ENCODE peak calls at places on chromosomes 7 and 10, in four cellular contexts. One of them, this sample, is unnamed.

GRCh38 chr10:78756604-78757442 is 311.9 kb upstream of the ZMIZ1 start:
- DNase-seq in GM12878: no peak
- DNase-seq in H1: no peak
- DNase-seq in K562: no peak
- DNase-seq in this sample: peak

GRCh38 chr7:95433129-95433528 is 1.7 kb downstream of the PON2 start:
- DNase-seq in GM12878: no peak
- DNase-seq in H1: no peak
- DNase-seq in K562: no peak
- DNase-seq in this sample: no peak

GRCh38 chr10:17062493-17063487 is 66.8 kb downstream of the CUBN start:
- DNase-seq in GM12878: no peak
- DNase-seq in H1: no peak
- DNase-seq in K562: no peak
- DNase-seq in this sample: peak

GRCh38 chr10:125064681-125065492 is 95.5 kb downstream of the CTBP2 start:
- DNase-seq in GM12878: peak
- DNase-seq in H1: no peak
- DNase-seq in K562: no peak
- DNase-seq in this sample: peak

GRCh38 chr7:108525327-108525984 is 479 bp downstream of the PNPLA8 start:
- DNase-seq in GM12878: no peak
- DNase-seq in H1: no peak
- DNase-seq in K562: peak
- DNase-seq in this sample: peak

GRCh38 chr7:29884399-29885272 is 78.3 kb downstream of the WIPF3 start:
- DNase-seq in GM12878: no peak
- DNase-seq in H1: no peak
- DNase-seq in K562: no peak
- DNase-seq in this sample: no peak

GRCh38 chr7:129351320-129351719 is 82.9 kb upstream of the STRIP2 start:
- DNase-seq in GM12878: no peak
- DNase-seq in H1: no peak
- DNase-seq in K562: no peak
- DNase-seq in this sample: peak

GRCh38 chr7:43844257-43844656 is 25.1 kb downstream of the MRPS24 start:
- DNase-seq in GM12878: no peak
- DNase-seq in H1: no peak
- DNase-seq in K562: no peak
- DNase-seq in this sample: no peak

GRCh38 chr10:24385776-24386175 is 176.8 kb downstream of the KIAA1217 start:
- DNase-seq in GM12878: no peak
- DNase-seq in H1: no peak
- DNase-seq in K562: no peak
- DNase-seq in this sample: peak

GRCh38 chr7:129773871-129774270 is 162.4 kb downstream of the NRF1 start:
- DNase-seq in GM12878: no peak
- DNase-seq in H1: no peak
- DNase-seq in K562: no peak
- DNase-seq in this sample: no peak

GRCh38 chr7:55733584-55733983 is 129.0 kb downstream of the SEPTIN14 start:
- DNase-seq in GM12878: no peak
- DNase-seq in H1: no peak
- DNase-seq in K562: no peak
- DNase-seq in this sample: peak

GRCh38 chr10:68096913-68097509 is 12.3 kb upstream of the MYPN start:
- DNase-seq in GM12878: no peak
- DNase-seq in H1: no peak
- DNase-seq in K562: no peak
- DNase-seq in this sample: peak

GRCh38 chr10:104330168-104331117 is 7.8 kb downstream of the ITPRIP start:
- DNase-seq in GM12878: no peak
- DNase-seq in H1: no peak
- DNase-seq in K562: no peak
- DNase-seq in this sample: peak

GRCh38 chr7:34838329-34838728 is 180.3 kb downstream of the NPSR1 start:
- DNase-seq in GM12878: no peak
- DNase-seq in H1: no peak
- DNase-seq in K562: no peak
- DNase-seq in this sample: no peak

GRCh38 chr7:49790209-49790608 is 16.8 kb downstream of the VWC2 start:
- DNase-seq in GM12878: no peak
- DNase-seq in H1: no peak
- DNase-seq in K562: no peak
- DNase-seq in this sample: no peak

GRCh38 chr10:124240721-124241350 is 147.4 kb upstream of the CHST15 start:
- DNase-seq in GM12878: no peak
- DNase-seq in H1: no peak
- DNase-seq in K562: no peak
- DNase-seq in this sample: no peak

GRCh38 chr10:5305374-5305773 is 59.4 kb upstream of the UCN3 start:
- DNase-seq in GM12878: no peak
- DNase-seq in H1: no peak
- DNase-seq in K562: no peak
- DNase-seq in this sample: no peak

GRCh38 chr7:28411876-28412662 is at the start of gene CREB5:
- DNase-seq in GM12878: no peak
- DNase-seq in H1: no peak
- DNase-seq in K562: no peak
- DNase-seq in this sample: peak

GRCh38 chr7:156509216-156509615 is 131.4 kb upstream of the RNF32 start:
- DNase-seq in GM12878: no peak
- DNase-seq in H1: no peak
- DNase-seq in K562: no peak
- DNase-seq in this sample: no peak

GRCh38 chr7:108308276-108308675 is 148.0 kb downstream of the NRCAM start:
- DNase-seq in GM12878: no peak
- DNase-seq in H1: no peak
- DNase-seq in K562: no peak
- DNase-seq in this sample: no peak

GRCh38 chr7:155709453-155709852 is 65.0 kb downstream of the RBM33 start:
- DNase-seq in GM12878: no peak
- DNase-seq in H1: no peak
- DNase-seq in K562: no peak
- DNase-seq in this sample: no peak

GRCh38 chr10:88108115-88108610 is 244.7 kb downstream of the PTEN start:
- DNase-seq in GM12878: peak
- DNase-seq in H1: no peak
- DNase-seq in K562: no peak
- DNase-seq in this sample: no peak

GRCh38 chr7:28776463-28777157 is 181.5 kb downstream of the TRIL start:
- DNase-seq in GM12878: no peak
- DNase-seq in H1: no peak
- DNase-seq in K562: no peak
- DNase-seq in this sample: peak

GRCh38 chr10:80200687-80201086 is 4.7 kb downstream of the ANXA11 start:
- DNase-seq in GM12878: no peak
- DNase-seq in H1: no peak
- DNase-seq in K562: no peak
- DNase-seq in this sample: no peak

GRCh38 chr7:44368885-44369284 is 43.5 kb upstream of the CAMK2B start:
- DNase-seq in GM12878: no peak
- DNase-seq in H1: no peak
- DNase-seq in K562: no peak
- DNase-seq in this sample: no peak

GRCh38 chr7:75866497-75867389 is 12.1 kb upstream of the RHBDD2 start:
- DNase-seq in GM12878: no peak
- DNase-seq in H1: peak
- DNase-seq in K562: peak
- DNase-seq in this sample: peak

DNA sequence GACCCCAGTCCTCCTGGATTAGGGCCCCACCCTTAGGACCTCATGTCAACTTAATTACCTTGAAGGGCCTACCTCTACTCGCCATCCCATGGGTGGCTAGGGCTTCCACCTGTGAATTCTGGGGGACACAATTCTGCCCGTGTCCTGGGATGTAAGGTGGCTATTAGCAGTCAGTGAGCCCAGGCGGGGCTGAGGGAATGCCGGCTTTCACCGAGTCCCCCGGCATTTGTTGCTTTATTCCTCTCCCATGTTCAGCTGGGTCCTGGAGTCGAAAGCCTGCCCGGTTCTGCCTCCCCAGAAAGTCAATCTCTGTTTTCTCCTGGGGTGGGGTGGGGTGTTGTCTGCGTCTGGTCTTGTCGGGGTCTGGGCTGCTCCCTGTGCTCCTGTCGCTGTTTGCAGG is 125.6 kb downstream of the GLRX3 start:
- DNase-seq in GM12878: no peak
- DNase-seq in H1: no peak
- DNase-seq in K562: no peak
- DNase-seq in this sample: no peak
- TF ChIP-seq CHD1 in GM12878: no peak
- TF ChIP-seq CHD1 in H1: no peak
- TF ChIP-seq CHD1 in K562: no peak
- TF ChIP-seq CHD1 in this sample: no peak

GRCh38 chr10:25815999-25816768 is 117.8 kb upstream of the MYO3A start:
- DNase-seq in GM12878: no peak
- DNase-seq in H1: no peak
- DNase-seq in K562: no peak
- DNase-seq in this sample: no peak

GRCh38 chr10:25824050-25824449 is 110.0 kb upstream of the MYO3A start:
- DNase-seq in GM12878: no peak
- DNase-seq in H1: no peak
- DNase-seq in K562: no peak
- DNase-seq in this sample: no peak

GRCh38 chr10:25815236-25815635 is 118.8 kb upstream of the MYO3A start:
- DNase-seq in GM12878: no peak
- DNase-seq in H1: no peak
- DNase-seq in K562: no peak
- DNase-seq in this sample: no peak

GRCh38 chr10:25818751-25819150 is 115.3 kb upstream of the MYO3A start:
- DNase-seq in GM12878: no peak
- DNase-seq in H1: peak
- DNase-seq in K562: no peak
- DNase-seq in this sample: no peak

DNA sequence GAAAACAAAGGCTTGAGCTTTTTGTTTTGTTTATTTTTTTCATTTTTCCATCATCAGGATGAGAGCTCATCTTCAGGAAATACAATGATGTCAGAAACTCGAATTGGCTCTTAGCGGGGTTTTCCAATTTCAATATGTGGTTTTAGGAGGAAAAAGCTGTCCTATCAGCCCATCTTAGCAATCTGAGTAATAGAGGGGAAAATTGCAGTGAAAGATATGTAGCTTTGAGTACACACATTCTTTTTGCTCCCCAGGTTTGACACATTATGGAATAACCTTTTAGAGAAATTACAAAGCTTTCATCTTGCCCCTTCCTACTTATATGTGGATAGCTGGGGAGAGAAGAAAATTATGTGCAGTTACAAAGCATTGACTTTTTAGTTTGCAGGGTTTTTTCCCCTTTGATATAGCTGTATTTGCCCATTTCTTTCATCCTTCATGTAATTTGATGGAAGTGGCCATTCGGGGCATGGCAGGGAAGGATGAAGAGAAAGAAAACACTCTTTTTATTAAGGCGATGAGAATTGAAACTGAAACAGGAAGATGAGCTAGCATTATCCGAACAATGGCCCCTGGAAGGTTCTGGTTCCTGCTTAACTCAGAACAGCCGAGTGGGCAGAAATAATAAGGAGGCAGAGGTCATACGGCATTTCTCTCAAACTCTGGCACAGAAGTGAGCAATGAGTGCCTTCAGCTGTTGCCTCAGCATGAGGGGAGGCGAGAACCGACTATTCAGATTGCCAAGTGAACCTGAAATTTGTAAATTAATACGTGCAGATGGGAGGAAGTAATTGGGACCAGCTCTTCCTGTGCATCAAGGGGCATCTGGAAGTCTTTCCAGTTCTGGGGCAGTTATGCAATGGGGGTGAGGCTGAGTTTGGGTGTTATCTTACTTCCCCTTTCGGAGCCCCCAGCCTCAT is 113.3 kb upstream of the MYO3A start:
- DNase-seq in GM12878: no peak
- DNase-seq in H1: no peak
- DNase-seq in K562: no peak
- DNase-seq in this sample: no peak
- TF ChIP-seq CHD1 in GM12878: no peak
- TF ChIP-seq CHD1 in H1: no peak
- TF ChIP-seq CHD1 in K562: no peak
- TF ChIP-seq CHD1 in this sample: no peak

GRCh38 chr10:121838149-121838548 is 89.7 kb downstream of the ATE1 start:
- DNase-seq in GM12878: no peak
- DNase-seq in H1: no peak
- DNase-seq in K562: no peak
- DNase-seq in this sample: no peak

GRCh38 chr10:121835376-121835775 is 92.5 kb downstream of the ATE1 start:
- DNase-seq in GM12878: no peak
- DNase-seq in H1: no peak
- DNase-seq in K562: no peak
- DNase-seq in this sample: no peak

GRCh38 chr10:121843379-121843778 is 84.5 kb downstream of the ATE1 start:
- DNase-seq in GM12878: no peak
- DNase-seq in H1: no peak
- DNase-seq in K562: no peak
- DNase-seq in this sample: no peak

GRCh38 chr10:121841862-121842261 is 86.0 kb downstream of the ATE1 start:
- DNase-seq in GM12878: no peak
- DNase-seq in H1: no peak
- DNase-seq in K562: no peak
- DNase-seq in this sample: no peak

DNA sequence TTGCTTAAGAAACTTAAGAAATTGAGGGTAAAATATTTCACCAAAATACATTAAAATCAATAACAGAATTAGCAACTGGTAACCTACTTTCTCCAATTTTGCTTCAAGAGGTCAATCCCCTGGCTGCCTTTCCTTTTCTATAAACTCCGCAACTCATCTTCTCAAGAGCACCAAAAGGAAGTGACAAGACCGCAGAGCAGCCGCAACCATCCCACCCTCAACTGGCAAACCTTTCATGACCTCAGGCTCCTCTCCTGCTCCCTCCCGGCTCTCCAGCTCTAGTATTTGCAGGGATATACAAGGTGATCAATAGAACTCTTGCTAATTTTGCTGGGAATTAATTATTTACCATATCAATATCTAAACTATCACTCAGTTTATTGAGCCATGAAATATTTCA is 88.9 kb downstream of the ATE1 start:
- DNase-seq in GM12878: no peak
- DNase-seq in H1: no peak
- DNase-seq in K562: no peak
- DNase-seq in this sample: no peak
- TF ChIP-seq CHD1 in GM12878: no peak
- TF ChIP-seq CHD1 in H1: no peak
- TF ChIP-seq CHD1 in K562: no peak
- TF ChIP-seq CHD1 in this sample: no peak

GRCh38 chr7:30888783-30889182 is 22.9 kb upstream of the AQP1 start:
- DNase-seq in GM12878: no peak
- DNase-seq in H1: no peak
- DNase-seq in K562: no peak
- DNase-seq in this sample: peak

GRCh38 chr7:30887464-30887872 is 24.2 kb upstream of the AQP1 start:
- DNase-seq in GM12878: no peak
- DNase-seq in H1: no peak
- DNase-seq in K562: no peak
- DNase-seq in this sample: no peak

GRCh38 chr7:30884881-30885280 is 26.8 kb upstream of the AQP1 start:
- DNase-seq in GM12878: no peak
- DNase-seq in H1: no peak
- DNase-seq in K562: no peak
- DNase-seq in this sample: no peak

GRCh38 chr7:30881448-30881847 is 30.2 kb upstream of the AQP1 start:
- DNase-seq in GM12878: no peak
- DNase-seq in H1: no peak
- DNase-seq in K562: no peak
- DNase-seq in this sample: no peak

GRCh38 chr7:30886608-30887011 is 25.0 kb upstream of the AQP1 start:
- DNase-seq in GM12878: no peak
- DNase-seq in H1: no peak
- DNase-seq in K562: no peak
- DNase-seq in this sample: no peak
- TF ChIP-seq CHD1 in GM12878: no peak
- TF ChIP-seq CHD1 in H1: no peak
- TF ChIP-seq CHD1 in K562: no peak
- TF ChIP-seq CHD1 in this sample: no peak

This sample was measured in IMR-90.